ENCODE peak calls at places on chromosomes 16 and 17, in ten cellular contexts. Z is colonic mucosa; I is HFFc6; F is cardiac muscle cell; V is stimulated activated CD4-positive, alpha-beta T cell treated with anti-CD3 and anti-CD28 coated beads, Interleukin-2, amount 100 ng/mL, for 24 hours; R is neural progenitor cell; B is H7; U is KG1; A is fibroblast of lung; C is effector memory CD8-positive, alpha-beta T cell. N is an unnamed sample.

GRCh38 chr16:83329466-83329865 is 478.3 kb upstream of the HSBP1 start:
- DNase-seq in C (no peak), R (no peak), A (no peak), U (no peak), F (no peak), B (no peak), Z (no peak), V (no peak), I (no peak), N (no peak)

GRCh38 chr16:17448640-17449638 is 21.8 kb downstream of the XYLT1 start:
- DNase-seq in R (no peak), C (peak; percentile 54), Z (no peak), B (no peak), U (no peak), A (no peak), I (no peak), V (peak; percentile 30), F (no peak), N (no peak)

GRCh38 chr16:89623511-89624232 is 10.2 kb downstream of the DPEP1 start:
- DNase-seq in V (no peak), I (no peak), Z (no peak), C (no peak), B (peak; percentile 76), R (no peak), U (no peak), A (no peak), F (peak; percentile 57), N (no peak)

GRCh38 chr17:17853811-17854527 is 17.2 kb upstream of the SREBF1 start:
- DNase-seq in C (no peak), U (no peak), I (peak; percentile 30), Z (no peak), F (no peak), R (no peak), A (no peak), V (peak; percentile 57), B (no peak), N (no peak)

GRCh38 chr16:70290949-70291519 is 1.7 kb upstream of the AARS1 start:
- DNase-seq in B (no peak), Z (no peak), V (no peak), C (no peak), R (no peak), A (peak; percentile 23), F (no peak), U (no peak), I (no peak), N (no peak)

GRCh38 chr17:83173997-83174858 is 94.8 kb downstream of the METRNL start:
- DNase-seq in I (no peak), A (no peak), F (peak; percentile 55), C (no peak), U (no peak), R (peak; percentile 62), B (no peak), Z (peak; percentile 17), V (peak; percentile 14), N (no peak)

GRCh38 chr16:20329392-20330138 is 2.3 kb upstream of the GP2 start:
- DNase-seq in A (no peak), V (no peak), I (no peak), R (no peak), F (no peak), U (no peak), C (no peak), Z (no peak), B (no peak), N (no peak)

GRCh38 chr16:86002178-86002577 is 103.2 kb downstream of the IRF8 start:
- DNase-seq in Z (no peak), R (no peak), F (no peak), B (no peak), I (no peak), U (no peak), A (no peak), V (no peak), C (no peak), N (no peak)

GRCh38 chr17:32142857-32143524 is 689 bp downstream of the RHOT1 start:
- DNase-seq in A (peak; percentile 75), U (no peak), V (peak; percentile 28), Z (peak; percentile 77), I (peak; percentile 48), R (peak; percentile 61), B (peak; percentile 86), F (peak; percentile 71), C (no peak), N (peak; percentile 94)

GRCh38 chr16:85902366-85903155 is 3.6 kb downstream of the IRF8 start:
- DNase-seq in R (peak; percentile 75), C (peak; percentile 65), B (peak; percentile 65), I (no peak), U (no peak), A (no peak), Z (no peak), F (peak; percentile 22), V (peak; percentile 54), N (no peak)

GRCh38 chr17:77372444-77373297 is 231.9 kb downstream of the SEC14L1 start:
- DNase-seq in U (peak; percentile 27), C (peak; percentile 56), F (peak; percentile 91), B (peak; percentile 98), R (peak; percentile 95), I (peak; percentile 75), Z (peak; percentile 77), V (peak; percentile 49), A (peak; percentile 94), N (peak; percentile 95)

GRCh38 chr16:86343733-86344585 is 166.4 kb upstream of the FOXF1 start:
- DNase-seq in U (no peak), I (no peak), V (no peak), B (no peak), Z (no peak), C (no peak), R (no peak), F (peak; percentile 59), A (no peak), N (no peak)

GRCh38 chr17:57519800-57520199 is 225.3 kb downstream of the CCDC182 start:
- DNase-seq in Z (no peak), C (no peak), B (no peak), A (no peak), V (no peak), U (no peak), F (no peak), R (no peak), I (no peak), N (no peak)

GRCh38 chr16:87946596-87947350 is 4.5 kb upstream of the BANP start:
- DNase-seq in R (no peak), Z (no peak), I (no peak), C (no peak), U (no peak), F (no peak), B (no peak), V (no peak), A (no peak), N (no peak)

GRCh38 chr17:80803451-80804428 is 187.9 kb upstream of the CHMP6 start:
- DNase-seq in R (no peak), Z (no peak), A (no peak), I (no peak), C (no peak), B (peak; percentile 51), U (no peak), V (no peak), F (no peak), N (no peak)

GRCh38 chr16:1563786-1564185 is 30.3 kb downstream of the TMEM204 start:
- DNase-seq in B (no peak), A (no peak), F (no peak), Z (no peak), I (no peak), R (no peak), V (no peak), U (no peak), C (no peak), N (no peak)

GRCh38 chr17:40415390-40415789 is 2.3 kb downstream of the TOP2A start:
- DNase-seq in B (peak; percentile 36), U (no peak), R (peak; percentile 33), C (no peak), Z (no peak), I (peak; percentile 52), F (peak; percentile 65), A (peak; percentile 74), V (no peak), N (peak; percentile 32)

GRCh38 chr17:41052594-41052993 is 2.4 kb downstream of the KRTAP2-2 start:
- DNase-seq in U (no peak), A (no peak), Z (no peak), I (peak; percentile 79), C (no peak), B (no peak), F (no peak), V (no peak), R (no peak), N (no peak)

GRCh38 chr17:72518810-72519597 is 398.2 kb downstream of the SOX9 start:
- DNase-seq in U (no peak), I (no peak), Z (peak; percentile 90), C (no peak), F (no peak), B (peak; percentile 57), A (no peak), R (no peak), V (no peak), N (no peak)

GRCh38 chr16:28172331-28172730 is 39.4 kb downstream of the XPO6 start:
- DNase-seq in C (no peak), F (no peak), I (no peak), B (no peak), A (no peak), R (no peak), U (no peak), V (no peak), Z (no peak), N (no peak)

N was measured in K562.